ENCODE peak calls at places on chromosome 18, in five cellular contexts. Y is K562, A is GM12878, S is H1, T is HepG2. K is an unnamed sample. For H3K4me1, the result is how much of the 10 kb centered on the place peaks cover.

GRCh38 chr18:76679259-76679658 is 143.1 kb upstream of the ZNF236 start:
- DNase-seq in Y (no peak), A (no peak), S (no peak), T (peak), K (no peak)

GRCh38 chr18:9827856-9828793 is 57.6 kb upstream of the TXNDC2 start:
- DNase-seq in Y (peak), A (no peak), S (no peak), T (no peak), K (peak)

GRCh38 chr18:52228158-52228557 is 111.8 kb upstream of the DCC start:
- DNase-seq in Y (no peak), A (no peak), S (no peak), T (no peak), K (no peak)

GRCh38 chr18:49161627-49162026 is 210.9 kb upstream of the SMAD7 start:
- DNase-seq in Y (no peak), A (peak), S (no peak), T (no peak), K (no peak)

GRCh38 chr18:59359576-59359952 is 499 bp upstream of the LMAN1 start:
- DNase-seq in Y (no peak), A (no peak), S (no peak), T (no peak), K (no peak)

GRCh38 chr18:3867252-3867651 is 417.3 kb downstream of the TGIF1 start:
- DNase-seq in Y (no peak), A (no peak), S (no peak), T (no peak), K (no peak)

GRCh38 chr18:11523809-11524208 is 85.6 kb upstream of the SLC35G4 start:
- DNase-seq in Y (no peak), A (no peak), S (no peak), T (no peak), K (no peak)

GRCh38 chr18:74899554-74899953 is 301.9 kb downstream of the ZNF407 start:
- DNase-seq in Y (no peak), A (no peak), S (no peak), T (no peak), K (no peak)

GRCh38 chr18:33231474-33232317 is 208.8 kb downstream of the CCDC178 start:
- DNase-seq in Y (peak), A (peak), S (peak), T (peak), K (peak)

GRCh38 chr18:3848316-3848715 is 398.3 kb downstream of the TGIF1 start:
- DNase-seq in Y (no peak), A (no peak), S (no peak), T (no peak), K (no peak)

GRCh38 chr18:58894937-58895336 is 30.3 kb downstream of the ZNF532 start:
- DNase-seq in Y (no peak), A (no peak), S (no peak), T (no peak), K (no peak)

GRCh38 chr18:59024829-59025228 is 114.9 kb upstream of the SEC11C start:
- DNase-seq in Y (no peak), A (no peak), S (no peak), T (no peak), K (no peak)

GRCh38 chr18:51890762-51891161 is 449.2 kb upstream of the DCC start:
- DNase-seq in Y (no peak), A (no peak), S (no peak), T (no peak), K (no peak)

GRCh38 chr18:10378688-10379465 is 75.6 kb upstream of the APCDD1 start:
- DNase-seq in Y (no peak), A (no peak), S (no peak), T (no peak), K (no peak)

GRCh38 chr18:57527479-57528237 is 58.8 kb downstream of the FECH start:
- DNase-seq in Y (no peak), A (no peak), S (no peak), T (peak), K (no peak)

GRCh38 chr18:1663879-1664705 is 759.4 kb downstream of the ADCYAP1 start:
- DNase-seq in Y (peak), A (no peak), S (peak), T (peak), K (peak)

GRCh38 chr18:10085405-10085804 is 171.6 kb downstream of the VAPA start:
- DNase-seq in Y (no peak), A (no peak), S (no peak), T (no peak), K (no peak)

GRCh38 chr18:74916773-74917393 is 292.1 kb downstream of the PTGR3 start:
- DNase-seq in Y (no peak), A (no peak), S (no peak), T (no peak), K (no peak)

GRCh38 chr18:34345738-34346137 is 121.0 kb upstream of the NOL4 start:
- DNase-seq in Y (no peak), A (no peak), S (no peak), T (no peak), K (no peak)

GRCh38 chr18:4283746-4284291 is 171.3 kb downstream of the DLGAP1 start:
- DNase-seq in Y (no peak), A (no peak), S (no peak), T (no peak), K (no peak)

GRCh38 chr18:50817898-50818250 is 1.9 kb downstream of the MRO start:
- DNase-seq in Y (no peak), A (no peak), S (no peak), T (no peak), K (no peak)

GRCh38 chr18:45014047-45014501 is 333.4 kb downstream of the SETBP1 start:
- DNase-seq in Y (no peak), A (no peak), S (no peak), T (no peak), K (peak)

GRCh38 chr18:38307919-38308318 is 742.3 kb upstream of the CELF4 start:
- DNase-seq in Y (no peak), A (no peak), S (no peak), T (no peak), K (no peak)

GRCh38 chr18:5051207-5051606 is 145.8 kb downstream of the AKAIN1 start:
- DNase-seq in Y (no peak), A (no peak), S (no peak), T (no peak), K (no peak)

GRCh38 chr18:2967820-2968219 is 45.1 kb downstream of the LPIN2 start:
- DNase-seq in Y (no peak), A (no peak), S (no peak), T (no peak), K (no peak)

GRCh38 chr18:78006805-78007204 is 757.2 kb downstream of the GALR1 start:
- DNase-seq in Y (no peak), A (no peak), S (no peak), T (no peak), K (no peak)

GRCh38 chr18:35750929-35751328 is 169.4 kb downstream of the GALNT1 start:
- DNase-seq in Y (no peak), A (no peak), S (no peak), T (no peak), K (no peak)
- H3K4me1 ChIP-seq in Y (under half), A (under half), S (under half), T (under half), K (under half)

GRCh38 chr18:7626922-7627440 is 59.9 kb downstream of the PTPRM start:
- DNase-seq in Y (no peak), A (no peak), S (no peak), T (peak), K (peak)
- TF ChIP-seq KDM1A in Y (no peak), A (no peak), S (no peak), T (no peak), K (no peak)

GRCh38 chr18:69567813-69568488 is 167.3 kb downstream of the DOK6 start:
- DNase-seq in Y (no peak), A (no peak), S (no peak), T (peak), K (peak)
- H3K4me1 ChIP-seq in Y (under half), A (under half), S (under half), T (under half), K (under half)

GRCh38 chr18:72584787-72585186 is 40.6 kb upstream of the CBLN2 start:
- DNase-seq in Y (no peak), A (no peak), S (no peak), T (no peak), K (no peak)
- TF ChIP-seq KDM1A in Y (no peak), A (no peak), S (no peak), T (no peak), K (no peak)

DNA sequence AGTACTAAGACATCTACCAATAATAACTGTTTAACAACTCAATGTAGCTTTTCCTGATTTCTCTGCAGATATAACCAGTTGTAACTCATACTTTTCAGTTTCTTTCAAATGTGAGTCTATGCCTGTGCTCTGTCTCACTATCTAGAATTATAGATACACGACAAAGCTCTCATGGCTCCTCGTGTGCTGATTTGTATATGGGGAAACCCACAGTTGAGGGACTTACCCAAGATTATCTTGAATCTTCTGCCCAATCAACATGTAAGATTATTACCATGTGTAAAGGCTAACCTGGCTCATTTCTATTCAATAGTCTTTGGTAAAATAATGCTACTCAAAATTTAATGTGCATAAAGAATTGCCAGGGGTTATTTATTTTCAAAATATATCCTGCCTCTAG is 554.4 kb downstream of the FBXO15 start:
- DNase-seq in Y (no peak), A (no peak), S (no peak), T (no peak), K (no peak)
- H3K4me1 ChIP-seq in Y (under half), A (under half), S (under half), T (under half), K (under half)

GRCh38 chr18:506264-506663 is 5.8 kb upstream of the COLEC12 start:
- DNase-seq in Y (no peak), A (no peak), S (no peak), T (no peak), K (no peak)
- TF ChIP-seq KDM1A in Y (no peak), A (no peak), S (no peak), T (no peak), K (no peak)

GRCh38 chr18:13614318-13614643 is 112.1 kb downstream of the FAM210A start:
- DNase-seq in Y (no peak), A (no peak), S (no peak), T (no peak), K (no peak)

GRCh38 chr18:13613099-13613498 is 113.3 kb downstream of the FAM210A start:
- DNase-seq in Y (no peak), A (no peak), S (no peak), T (no peak), K (no peak)

GRCh38 chr18:13612111-13612997 is 114.0 kb downstream of the FAM210A start:
- DNase-seq in Y (no peak), A (peak), S (no peak), T (no peak), K (no peak)

GRCh38 chr18:13614701-13615288 is 111.6 kb downstream of the FAM210A start:
- DNase-seq in Y (no peak), A (no peak), S (no peak), T (no peak), K (no peak)

GRCh38 chr18:13613591-13614317 is 112.6 kb downstream of the FAM210A start:
- DNase-seq in Y (no peak), A (no peak), S (no peak), T (no peak), K (no peak)
- H3K4me1 ChIP-seq in Y (under half), A (half or more), S (under half), T (under half), K (under half)

DNA sequence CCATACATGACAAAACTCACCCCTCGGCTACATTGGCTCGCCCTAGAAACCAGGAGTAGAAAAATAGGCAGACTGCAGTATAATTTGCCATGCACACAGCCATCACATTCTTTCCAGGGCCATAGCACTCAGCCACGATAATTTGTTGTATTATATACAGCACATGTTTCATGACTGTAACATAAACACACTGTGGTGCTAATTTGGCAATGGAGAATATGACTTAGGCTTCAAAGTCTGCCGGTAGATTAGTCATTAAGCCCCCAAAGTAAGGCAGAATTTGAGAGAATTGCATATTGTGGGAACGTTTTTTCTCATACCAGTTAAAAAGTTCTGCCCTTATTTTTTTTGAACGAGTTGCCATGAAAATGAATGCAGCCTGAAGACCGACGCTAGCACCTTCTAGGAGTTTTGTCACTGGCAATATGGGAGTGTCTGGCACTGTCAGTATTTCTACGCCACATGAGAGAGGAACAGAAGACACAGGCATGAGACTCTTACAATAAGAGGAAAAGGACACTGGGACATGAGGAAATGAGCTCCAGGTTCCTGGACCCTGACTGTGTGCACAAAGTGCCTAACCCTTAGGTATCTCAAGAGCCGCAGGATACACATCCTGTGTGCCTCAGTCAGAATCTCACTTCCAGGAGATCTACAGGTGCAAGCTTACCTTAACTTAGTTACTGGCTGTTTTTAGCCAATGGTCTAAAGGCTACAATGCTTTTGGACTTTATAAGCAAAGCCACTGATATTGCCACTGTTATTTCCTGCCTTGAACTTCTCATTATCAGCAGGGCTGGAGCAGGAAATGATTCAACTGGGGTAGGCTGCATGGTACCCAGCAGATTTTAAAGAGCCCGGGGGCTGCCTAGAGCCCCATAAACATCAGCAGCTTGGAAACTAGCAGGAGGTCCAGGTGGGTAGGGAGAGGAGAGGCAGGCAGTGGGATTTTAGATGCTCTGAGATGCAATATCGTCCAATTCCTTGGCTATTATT is 254.5 kb downstream of the ZNF521 start:
- DNase-seq in Y (no peak), A (no peak), S (no peak), T (no peak), K (no peak)
- TF ChIP-seq KDM1A in Y (no peak), A (no peak), S (no peak), T (no peak), K (no peak)

DNA sequence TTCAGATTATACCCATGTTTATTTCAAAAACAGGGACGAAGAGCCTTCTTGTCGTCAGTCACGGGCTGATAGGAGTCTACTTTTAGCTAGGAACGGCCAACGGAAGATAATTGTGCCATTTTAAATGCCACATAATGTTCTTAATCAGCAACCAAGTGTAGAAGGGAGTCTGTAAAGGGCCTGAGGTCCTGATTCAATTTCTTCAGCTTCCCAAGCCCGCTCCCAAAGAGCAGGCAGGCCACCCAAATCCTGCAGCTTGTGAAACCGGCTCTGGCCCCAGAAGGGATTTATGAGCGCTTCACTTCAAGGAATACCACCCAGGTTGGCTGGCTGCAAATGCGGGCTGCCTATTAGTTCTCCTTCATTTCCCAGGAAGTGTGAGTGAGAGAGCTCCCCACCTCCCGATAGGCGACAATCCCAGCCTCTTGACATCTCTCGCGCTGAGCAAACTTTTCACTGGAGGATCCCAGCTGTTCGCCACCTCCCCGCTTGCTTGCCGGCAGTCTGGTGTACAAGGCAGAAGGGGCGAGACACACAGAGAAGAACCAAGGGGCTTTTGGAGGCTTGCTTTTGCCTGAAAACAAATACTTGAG is 272.9 kb downstream of the CDH20 start:
- DNase-seq in Y (no peak), A (no peak), S (peak), T (no peak), K (no peak)
- H3K4me1 ChIP-seq in Y (under half), A (under half), S (under half), T (under half), K (under half)

DNA sequence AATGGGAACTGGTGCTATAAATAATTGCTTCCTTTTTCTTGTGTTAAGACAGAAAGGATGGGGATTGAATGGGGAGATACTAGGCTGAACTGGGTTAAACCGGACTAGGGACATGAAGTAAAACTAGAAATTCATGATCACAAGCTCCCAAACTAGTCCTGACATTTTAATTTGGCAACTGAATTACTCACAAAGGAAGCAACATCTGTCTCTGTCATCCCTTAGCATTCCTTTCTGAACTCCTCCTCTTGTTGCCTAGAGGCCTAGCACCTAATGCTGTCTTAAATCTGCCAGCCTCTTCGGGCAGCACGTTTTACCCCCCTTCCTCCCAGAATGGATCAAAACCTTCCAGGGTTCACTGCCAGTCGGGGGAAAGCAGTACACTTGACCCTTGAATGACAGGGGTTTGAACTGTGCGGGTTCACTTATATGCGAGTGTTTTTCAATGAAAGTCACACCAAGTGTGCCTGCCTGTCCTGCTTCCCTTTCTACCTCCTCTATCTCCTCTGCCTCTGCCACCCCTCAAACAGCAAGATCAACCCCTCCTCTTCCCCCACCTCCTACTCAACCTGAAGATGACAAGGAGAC is 8.2 kb downstream of the KCTD1 start:
- DNase-seq in Y (no peak), A (no peak), S (no peak), T (no peak), K (no peak)
- TF ChIP-seq KDM1A in Y (no peak), A (no peak), S (no peak), T (no peak), K (no peak)

K was measured in A549.